ENCODE peak calls at places on chromosomes 4 and X, in nine cellular contexts. C is CD4-positive, alpha-beta memory T cell; L is brain microvascular endothelial cell; M is heart left ventricle; J is transverse colon; N is breast epithelium; Z is uterus; K is hepatocyte; W is mesendoderm. O is an unnamed sample.

GRCh38 chr4:150859435-150859834 is 155.6 kb downstream of the LRBA start:
- DNase-seq in C (no peak), L (no peak), M (no peak), J (no peak), N (no peak), Z (no peak), K (no peak), W (no peak), O (no peak)

GRCh38 chrX:71618303-71618721 is at the start of gene CXCR3:
- DNase-seq in C (peak; percentile 50), L (no peak), M (peak; percentile 40), J (peak; percentile 52), N (no peak), Z (no peak), K (no peak), W (no peak), O (peak; percentile 75)

GRCh38 chr4:137526681-137527080 is 5.6 kb downstream of the PCDH18 start:
- DNase-seq in C (no peak), L (no peak), M (no peak), J (no peak), N (no peak), Z (no peak), K (no peak), W (no peak), O (no peak)

GRCh38 chrX:120642871-120643270 is 13.0 kb upstream of the C1GALT1C1 start:
- DNase-seq in C (no peak), L (no peak), M (no peak), J (no peak), N (no peak), Z (no peak), K (no peak), W (no peak), O (no peak)

GRCh38 chr4:140260227-140260626 is 106.2 kb upstream of the MAML3 start:
- DNase-seq in C (no peak), L (peak; percentile 86), M (no peak), J (no peak), N (no peak), Z (peak; percentile 36), K (peak; percentile 33), W (no peak), O (no peak)

GRCh38 chr4:5821665-5822358 is 71.1 kb downstream of the CRMP1 start:
- DNase-seq in C (no peak), L (no peak), M (no peak), J (no peak), N (no peak), Z (no peak), K (no peak), W (peak; percentile 67), O (no peak)

GRCh38 chr4:150720973-150721518 is 139.1 kb downstream of the MAB21L2 start:
- DNase-seq in C (no peak), L (no peak), M (no peak), J (no peak), N (no peak), Z (no peak), K (no peak), W (no peak), O (no peak)

GRCh38 chr4:15690020-15690809 is 8.6 kb downstream of the FAM200B start:
- DNase-seq in C (no peak), L (peak; percentile 96), M (no peak), J (no peak), N (no peak), Z (no peak), K (peak; percentile 76), W (peak; percentile 98), O (no peak)

GRCh38 chr4:176593943-176594342 is 198.8 kb downstream of the VEGFC start:
- DNase-seq in C (no peak), L (no peak), M (no peak), J (no peak), N (no peak), Z (no peak), K (no peak), W (no peak), O (no peak)

GRCh38 chrX:41705680-41706374 is 17.1 kb downstream of the GPR34 start:
- DNase-seq in C (no peak), L (no peak), M (no peak), J (no peak), N (no peak), Z (no peak), K (no peak), W (no peak), O (no peak)

GRCh38 chr4:150769235-150769634 is 187.3 kb downstream of the MAB21L2 start:
- DNase-seq in C (no peak), L (peak; percentile 62), M (no peak), J (peak; percentile 18), N (no peak), Z (no peak), K (peak; percentile 29), W (peak; percentile 22), O (no peak)

GRCh38 chr4:143382539-143382938 is 45.9 kb downstream of the GAB1 start:
- DNase-seq in C (no peak), L (peak; percentile 14), M (no peak), J (no peak), N (no peak), Z (no peak), K (no peak), W (no peak), O (no peak)

GRCh38 chr4:176443117-176443516 is 123.4 kb downstream of the SPCS3 start:
- DNase-seq in C (no peak), L (peak; percentile 86), M (no peak), J (no peak), N (no peak), Z (no peak), K (no peak), W (no peak), O (no peak)

GRCh38 chr4:129342820-129343219 is 246.9 kb downstream of the C4orf33 start:
- DNase-seq in C (no peak), L (peak; percentile 35), M (no peak), J (no peak), N (no peak), Z (no peak), K (peak; percentile 54), W (no peak), O (no peak)

GRCh38 chrX:119541188-119541587 is 24.0 kb downstream of the STEEP1 start:
- DNase-seq in C (no peak), L (peak; percentile 73), M (no peak), J (no peak), N (no peak), Z (no peak), K (no peak), W (peak; percentile 73), O (no peak)

GRCh38 chr4:52037730-52038108 is 380 bp downstream of the SGCB start:
- DNase-seq in C (no peak), L (no peak), M (peak; percentile 60), J (peak; percentile 21), N (no peak), Z (peak; percentile 33), K (no peak), W (peak; percentile 51), O (no peak)

GRCh38 chr4:124710253-124710849 is 2.2 kb downstream of the ANKRD50 start:
- DNase-seq in C (no peak), L (peak; percentile 3), M (no peak), J (no peak), N (no peak), Z (no peak), K (no peak), W (peak; percentile 7), O (no peak)

GRCh38 chrX:148552775-148553174 is 52.4 kb downstream of the AFF2 start:
- DNase-seq in C (no peak), L (no peak), M (no peak), J (no peak), N (no peak), Z (no peak), K (no peak), W (peak; percentile 24), O (no peak)

GRCh38 chrX:148555101-148555500 is 54.7 kb downstream of the AFF2 start:
- DNase-seq in C (no peak), L (no peak), M (no peak), J (no peak), N (no peak), Z (no peak), K (no peak), W (no peak), O (no peak)

GRCh38 chrX:148556498-148556897 is 56.1 kb downstream of the AFF2 start:
- DNase-seq in C (no peak), L (no peak), M (no peak), J (no peak), N (no peak), Z (no peak), K (no peak), W (no peak), O (no peak)
- H3K36me3 ChIP-seq in C (no peaks in the 10 kb centered on the region), L (no peaks in the 10 kb centered on the region), M (no peaks in the 10 kb centered on the region), J (no peaks in the 10 kb centered on the region), N (no peaks in the 10 kb centered on the region), Z (no peaks in the 10 kb centered on the region), K (no peaks in the 10 kb centered on the region), W (no peaks in the 10 kb centered on the region), O (no peaks in the 10 kb centered on the region)

GRCh38 chr4:94665500-94666398 is 92.0 kb upstream of the BMPR1B start:
- DNase-seq in C (no peak), L (no peak), M (no peak), J (no peak), N (no peak), Z (no peak), K (no peak), W (no peak), O (no peak)

GRCh38 chr4:94654714-94655113 is 103.0 kb upstream of the BMPR1B start:
- DNase-seq in C (no peak), L (no peak), M (no peak), J (no peak), N (no peak), Z (no peak), K (no peak), W (no peak), O (no peak)

GRCh38 chr4:94660614-94661013 is 97.1 kb upstream of the BMPR1B start:
- DNase-seq in C (no peak), L (no peak), M (no peak), J (no peak), N (no peak), Z (no peak), K (no peak), W (no peak), O (no peak)
- H3K36me3 ChIP-seq in C (no peaks in the 10 kb centered on the region), L (peaks cover 63% of the 10 kb centered on the region), M (peaks cover 96% of the 10 kb centered on the region), J (peaks cover 1% of the 10 kb centered on the region), N (no peaks in the 10 kb centered on the region), Z (no peaks in the 10 kb centered on the region), K (peaks cover 4% of the 10 kb centered on the region), W (no peaks in the 10 kb centered on the region), O (no peaks in the 10 kb centered on the region)

GRCh38 chr4:38681283-38682066 is 17.5 kb downstream of the KLF3 start:
- DNase-seq in C (no peak), L (peak; percentile 84), M (no peak), J (no peak), N (no peak), Z (no peak), K (no peak), W (no peak), O (no peak)
- H3K36me3 ChIP-seq in C (peaks cover 27% of the 10 kb centered on the region), L (peaks cover 26% of the 10 kb centered on the region), M (peaks cover 48% of the 10 kb centered on the region), J (no peaks in the 10 kb centered on the region), N (peaks cover 7% of the 10 kb centered on the region), Z (no peaks in the 10 kb centered on the region), K (peaks cover 4% of the 10 kb centered on the region), W (no peaks in the 10 kb centered on the region), O (peaks cover 8% of the 10 kb centered on the region)

DNA sequence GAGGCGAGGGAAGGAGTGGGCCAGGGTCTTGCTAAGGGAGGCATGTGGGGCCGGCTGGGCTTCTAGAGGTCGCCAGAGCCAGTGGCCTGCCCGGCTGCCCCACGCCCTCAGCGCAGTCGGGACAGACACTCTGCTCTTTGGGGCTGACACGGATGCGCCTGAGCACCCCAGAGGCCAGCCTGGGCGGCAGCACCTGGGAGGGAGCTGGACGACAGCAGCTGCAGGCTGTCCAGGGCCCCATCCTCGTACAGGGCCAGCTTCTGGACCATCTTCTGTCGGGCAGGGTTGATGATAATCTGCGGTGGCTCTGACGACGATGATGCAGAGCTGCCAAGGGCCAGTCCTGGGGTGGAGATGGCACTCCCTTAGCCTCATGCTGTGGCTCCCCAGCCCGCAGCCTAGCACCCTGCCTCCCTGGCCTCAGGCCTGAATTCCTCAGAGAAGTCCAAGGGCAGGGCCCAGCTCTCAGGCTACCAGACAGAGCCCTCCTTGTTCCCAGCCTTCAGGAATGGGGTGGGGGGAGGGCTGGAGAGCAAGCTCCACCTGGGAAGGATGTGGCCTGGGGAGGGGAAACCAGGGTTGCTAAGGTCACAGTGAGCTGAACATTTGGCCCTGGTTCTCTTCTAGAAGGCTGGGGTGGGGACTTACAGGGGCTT is 7.2 kb downstream of the IRAK1 start:
- DNase-seq in C (no peak), L (no peak), M (no peak), J (no peak), N (peak; percentile 71), Z (no peak), K (no peak), W (peak; percentile 60), O (no peak)
- H3K36me3 ChIP-seq in C (peaks cover 5% of the 10 kb centered on the region), L (peaks cover 8% of the 10 kb centered on the region), M (no peaks in the 10 kb centered on the region), J (no peaks in the 10 kb centered on the region), N (no peaks in the 10 kb centered on the region), Z (no peaks in the 10 kb centered on the region), K (no peaks in the 10 kb centered on the region), W (no peaks in the 10 kb centered on the region), O (no peaks in the 10 kb centered on the region)